ENCODE peak calls at places on chromosomes 12 and 14, in four cellular contexts. One of them, this sample, is unnamed.
A peak's percentile ranks its signal among the peaks of the same experiment; 100 is the strongest.

GRCh38 chr12:65121049-65121955 is at the start of gene WIF1:
- DNase-seq in coronary artery: no peak
- DNase-seq in colonic mucosa: no peak
- DNase-seq in body of pancreas: peak; percentile 28
- DNase-seq in this sample: no peak

GRCh38 chr12:55743967-55744931 is 1.3 kb downstream of the GDF11 start:
- DNase-seq in coronary artery: no peak
- DNase-seq in colonic mucosa: no peak
- DNase-seq in body of pancreas: no peak
- DNase-seq in this sample: no peak

GRCh38 chr12:68358532-68359485 is 26.6 kb upstream of the MDM1 start:
- DNase-seq in coronary artery: no peak
- DNase-seq in colonic mucosa: peak; percentile 78
- DNase-seq in body of pancreas: peak; percentile 74
- DNase-seq in this sample: peak; percentile 56

GRCh38 chr14:55864890-55865655 is 253.1 kb upstream of the PELI2 start:
- DNase-seq in coronary artery: no peak
- DNase-seq in colonic mucosa: no peak
- DNase-seq in body of pancreas: no peak
- DNase-seq in this sample: no peak

GRCh38 chr12:12859690-12860089 is 31.7 kb upstream of the GPRC5A start:
- DNase-seq in coronary artery: no peak
- DNase-seq in colonic mucosa: no peak
- DNase-seq in body of pancreas: no peak
- DNase-seq in this sample: no peak

GRCh38 chr14:45811155-45811554 is 558.2 kb upstream of the MIS18BP1 start:
- DNase-seq in coronary artery: no peak
- DNase-seq in colonic mucosa: no peak
- DNase-seq in body of pancreas: no peak
- DNase-seq in this sample: no peak

GRCh38 chr14:36511981-36512584 is 7.9 kb downstream of the NKX2-1 start:
- DNase-seq in coronary artery: no peak
- DNase-seq in colonic mucosa: no peak
- DNase-seq in body of pancreas: no peak
- DNase-seq in this sample: no peak

GRCh38 chr12:106903241-106903950 is 52.3 kb upstream of the TMEM263 start:
- DNase-seq in coronary artery: no peak
- DNase-seq in colonic mucosa: peak; percentile 90
- DNase-seq in body of pancreas: peak; percentile 89
- DNase-seq in this sample: peak; percentile 89

GRCh38 chr14:24734917-24735500 is 101.0 kb upstream of the GZMB start:
- DNase-seq in coronary artery: no peak
- DNase-seq in colonic mucosa: peak; percentile 71
- DNase-seq in body of pancreas: peak; percentile 65
- DNase-seq in this sample: peak; percentile 70

GRCh38 chr12:4355843-4356327 is 23.6 kb downstream of the FGF23 start:
- DNase-seq in coronary artery: no peak
- DNase-seq in colonic mucosa: peak; percentile 48
- DNase-seq in body of pancreas: no peak
- DNase-seq in this sample: peak; percentile 51

GRCh38 chr12:66571361-66571760 is 107.5 kb downstream of the GRIP1 start:
- DNase-seq in coronary artery: no peak
- DNase-seq in colonic mucosa: no peak
- DNase-seq in body of pancreas: no peak
- DNase-seq in this sample: no peak

GRCh38 chr12:128259556-128260070 is 7.4 kb upstream of the TMEM132C start:
- DNase-seq in coronary artery: no peak
- DNase-seq in colonic mucosa: no peak
- DNase-seq in body of pancreas: peak; percentile 42
- DNase-seq in this sample: no peak

GRCh38 chr12:45192041-45192695 is 23.7 kb upstream of the ANO6 start:
- DNase-seq in coronary artery: no peak
- DNase-seq in colonic mucosa: no peak
- DNase-seq in body of pancreas: no peak
- DNase-seq in this sample: no peak

GRCh38 chr12:39807043-39807442 is 187.4 kb upstream of the ABCD2 start:
- DNase-seq in coronary artery: no peak
- DNase-seq in colonic mucosa: no peak
- DNase-seq in body of pancreas: no peak
- DNase-seq in this sample: no peak

GRCh38 chr14:23568600-23569310 is 1.2 kb upstream of the AP1G2 start:
- DNase-seq in coronary artery: no peak
- DNase-seq in colonic mucosa: no peak
- DNase-seq in body of pancreas: no peak
- DNase-seq in this sample: peak; percentile 40

GRCh38 chr12:4355150-4355842 is 24.2 kb downstream of the FGF23 start:
- DNase-seq in coronary artery: no peak
- DNase-seq in colonic mucosa: no peak
- DNase-seq in body of pancreas: no peak
- DNase-seq in this sample: no peak

GRCh38 chr12:24499151-24500146 is 449.5 kb downstream of the BCAT1 start:
- DNase-seq in coronary artery: no peak
- DNase-seq in colonic mucosa: no peak
- DNase-seq in body of pancreas: no peak
- DNase-seq in this sample: no peak

GRCh38 chr12:14696265-14696741 is at the start of gene GUCY2C:
- DNase-seq in coronary artery: no peak
- DNase-seq in colonic mucosa: peak; percentile 88
- DNase-seq in body of pancreas: no peak
- DNase-seq in this sample: peak; percentile 83

GRCh38 chr12:103503546-103504480 is 8.0 kb upstream of the C12orf42 start:
- DNase-seq in coronary artery: no peak
- DNase-seq in colonic mucosa: peak; percentile 28
- DNase-seq in body of pancreas: peak; percentile 26
- DNase-seq in this sample: peak; percentile 69
- TF ChIP-seq CTCF in coronary artery: no peak
- TF ChIP-seq CTCF in colonic mucosa: peak; percentile 44
- TF ChIP-seq CTCF in body of pancreas: peak; percentile 44
- TF ChIP-seq CTCF in this sample: peak; percentile 39

DNA sequence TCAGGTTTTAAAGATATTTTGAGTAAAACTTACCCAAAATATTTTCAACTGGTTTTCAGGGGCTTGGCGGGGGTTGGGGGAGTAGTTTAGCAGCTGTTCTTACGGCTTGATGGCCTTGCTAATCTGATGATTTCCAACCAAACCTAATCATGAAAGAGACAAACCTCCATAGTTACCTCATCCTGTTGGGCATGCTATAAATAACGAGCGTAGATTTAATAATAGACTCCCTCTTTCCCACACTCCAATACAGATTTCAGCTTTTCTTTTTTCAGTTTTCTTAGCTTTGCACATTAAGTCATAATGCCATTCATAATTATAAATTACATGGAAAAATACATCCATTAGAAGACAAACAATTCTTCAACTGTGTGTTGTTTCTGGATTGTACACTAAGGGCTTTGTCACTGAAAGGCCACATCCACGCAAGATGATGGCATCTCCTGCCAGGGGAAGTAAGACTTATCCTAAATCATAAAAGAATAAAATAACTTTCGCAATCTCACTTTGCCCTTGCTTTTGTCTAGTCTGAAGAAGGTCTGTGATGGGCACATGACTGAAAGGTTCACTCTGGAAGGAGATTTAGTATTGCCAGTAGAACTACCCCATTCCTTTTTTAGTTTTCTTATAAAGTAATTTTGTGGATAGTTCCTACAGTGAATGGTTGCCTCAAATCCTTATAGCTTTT is 23.2 kb downstream of the ITPR2 start:
- DNase-seq in coronary artery: no peak
- DNase-seq in colonic mucosa: no peak
- DNase-seq in body of pancreas: no peak
- DNase-seq in this sample: no peak
- H3K27ac ChIP-seq in coronary artery: peak overlapping the region; percentile 73
- H3K27ac ChIP-seq in colonic mucosa: no peak overlapping the region
- H3K27ac ChIP-seq in body of pancreas: no peak overlapping the region
- H3K27ac ChIP-seq in this sample: no peak overlapping the region

GRCh38 chr12:50182461-50182860 is 15.3 kb upstream of the CERS5 start:
- DNase-seq in coronary artery: no peak
- DNase-seq in colonic mucosa: no peak
- DNase-seq in body of pancreas: no peak
- DNase-seq in this sample: no peak
- TF ChIP-seq CTCF in coronary artery: no peak
- TF ChIP-seq CTCF in colonic mucosa: no peak
- TF ChIP-seq CTCF in body of pancreas: no peak
- TF ChIP-seq CTCF in this sample: no peak

GRCh38 chr14:101001311-101002069 is 98.0 kb upstream of the RTL1 start:
- DNase-seq in coronary artery: peak; percentile 53
- DNase-seq in colonic mucosa: no peak
- DNase-seq in body of pancreas: no peak
- DNase-seq in this sample: no peak
- H3K27ac ChIP-seq in coronary artery: no peak overlapping the region
- H3K27ac ChIP-seq in colonic mucosa: no peak overlapping the region
- H3K27ac ChIP-seq in body of pancreas: no peak overlapping the region
- H3K27ac ChIP-seq in this sample: no peak overlapping the region

DNA sequence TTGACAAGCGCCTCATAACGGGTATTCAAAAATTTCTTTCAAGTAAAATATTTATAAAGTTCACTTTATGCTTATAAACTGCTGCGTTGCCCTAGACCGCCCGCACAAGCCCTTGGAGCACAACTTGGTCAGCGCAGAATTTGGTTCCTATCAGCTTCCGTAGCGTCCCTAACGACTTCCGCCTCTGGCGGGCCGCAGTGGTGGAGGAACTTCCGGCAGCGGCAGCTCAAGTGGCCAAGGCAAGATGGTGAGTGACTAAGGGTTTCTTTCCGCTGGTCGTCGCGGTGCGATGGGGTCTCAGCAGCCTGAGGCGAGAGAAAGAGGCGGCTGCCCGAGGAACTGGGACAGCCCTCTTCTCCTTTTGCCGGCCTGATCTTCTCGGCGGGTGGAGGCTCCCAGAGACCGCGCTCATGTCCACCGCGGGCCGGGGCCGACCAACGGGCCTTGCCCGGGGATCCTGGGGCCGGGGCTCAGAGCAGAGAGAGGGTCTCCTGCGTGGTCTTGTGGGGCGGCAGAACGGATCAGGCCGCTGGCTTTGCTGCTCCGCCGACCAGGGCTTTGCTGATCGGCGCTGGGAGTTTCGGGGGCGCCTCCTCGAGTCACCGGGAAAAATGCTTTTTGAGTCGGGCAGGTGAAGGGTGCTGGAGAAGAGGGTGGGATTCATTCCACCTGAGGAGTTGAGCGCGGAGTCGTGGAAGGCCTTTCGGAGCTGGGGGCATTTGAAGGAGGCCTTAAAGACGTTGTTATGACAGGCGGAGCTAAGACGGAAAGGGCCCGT is at the start of gene PSMC1:
- DNase-seq in coronary artery: peak; percentile 93
- DNase-seq in colonic mucosa: peak; percentile 95
- DNase-seq in body of pancreas: peak; percentile 93
- DNase-seq in this sample: peak; percentile 85
- TF ChIP-seq CTCF in coronary artery: no peak
- TF ChIP-seq CTCF in colonic mucosa: no peak
- TF ChIP-seq CTCF in body of pancreas: peak; percentile 12
- TF ChIP-seq CTCF in this sample: peak; percentile 16

This sample was measured in Peyer's patch.